ENCODE peak calls at places on chromosome 19, in four cellular contexts. O is fibroblast of villous mesenchyme, W is H9, B is tibial artery. S is an unnamed sample.

GRCh38 chr19:1407662-1408299 is 395 bp downstream of the DAZAP1 start:
- DNase-seq in O (no peak), W (no peak), B (peak; percentile 75), S (no peak)

GRCh38 chr19:31838163-31838798 is 489.0 kb upstream of the TSHZ3 start:
- DNase-seq in O (no peak), W (no peak), B (no peak), S (no peak)

GRCh38 chr19:28327905-28328304 is 885.0 kb downstream of the UQCRFS1 start:
- DNase-seq in O (no peak), W (no peak), B (no peak), S (no peak)

GRCh38 chr19:33794578-33795369 is 1.9 kb upstream of the KCTD15 start:
- DNase-seq in O (peak; percentile 12), W (peak; percentile 60), B (no peak), S (no peak)

GRCh38 chr19:32652893-32653625 is 21.9 kb downstream of the ANKRD27 start:
- DNase-seq in O (peak; percentile 53), W (no peak), B (no peak), S (no peak)

GRCh38 chr19:38979867-38980266 is 4.3 kb upstream of the FBXO17 start:
- DNase-seq in O (no peak), W (no peak), B (no peak), S (no peak)

GRCh38 chr19:1247747-1248453 is 483 bp upstream of the MIDN start:
- DNase-seq in O (peak; percentile 83), W (peak; percentile 75), B (peak; percentile 91), S (no peak)

GRCh38 chr19:638901-639250 is 803 bp upstream of the FGF22 start:
- DNase-seq in O (no peak), W (no peak), B (no peak), S (no peak)

GRCh38 chr19:38583219-38583984 is 34.4 kb downstream of the MAP4K1 start:
- DNase-seq in O (no peak), W (no peak), B (no peak), S (no peak)

GRCh38 chr19:54376610-54377009 is 11.9 kb upstream of the LAIR1 start:
- DNase-seq in O (no peak), W (no peak), B (no peak), S (no peak)

GRCh38 chr19:34712606-34713261 is 21.3 kb upstream of the ZNF181 start:
- DNase-seq in O (peak; percentile 89), W (peak; percentile 61), B (no peak), S (peak; percentile 28)

GRCh38 chr19:46076951-46077814 is 36.4 kb upstream of the IGFL4 start:
- DNase-seq in O (peak; percentile 80), W (peak; percentile 89), B (no peak), S (peak; percentile 82)

GRCh38 chr19:5128251-5128931 is 159.5 kb downstream of the KDM4B start:
- DNase-seq in O (peak; percentile 85), W (no peak), B (peak; percentile 86), S (peak; percentile 43)

GRCh38 chr19:32676186-32676894 is 692 bp downstream of the RGS9BP start:
- DNase-seq in O (no peak), W (peak; percentile 50), B (no peak), S (no peak)

GRCh38 chr19:46299695-46300094 is 2.9 kb downstream of the HIF3A start:
- DNase-seq in O (peak; percentile 17), W (no peak), B (no peak), S (no peak)

GRCh38 chr19:56321981-56322558 is 7.4 kb upstream of the ZSCAN5A start:
- DNase-seq in O (no peak), W (no peak), B (no peak), S (no peak)

GRCh38 chr19:48999481-49000325 is 6.0 kb downstream of the RUVBL2 start:
- DNase-seq in O (peak; percentile 60), W (peak; percentile 90), B (no peak), S (peak; percentile 75)

GRCh38 chr19:52343548-52343947 is 7.5 kb downstream of the ZNF610 start:
- DNase-seq in O (peak; percentile 15), W (peak; percentile 85), B (peak; percentile 65), S (peak; percentile 57)

GRCh38 chr19:39060130-39060529 is 24.0 kb upstream of the ACP7 start:
- DNase-seq in O (no peak), W (no peak), B (no peak), S (no peak)

GRCh38 chr19:40611900-40612698 is 10.9 kb downstream of the LTBP4 start:
- DNase-seq in O (no peak), W (no peak), B (no peak), S (no peak)

GRCh38 chr19:4518345-4519171 is at the start of gene PLIN4:
- DNase-seq in O (peak; percentile 28), W (peak; percentile 68), B (no peak), S (no peak)

GRCh38 chr19:29259153-29259552 is 46.2 kb upstream of the UQCRFS1 start:
- DNase-seq in O (no peak), W (peak; percentile 39), B (no peak), S (no peak)

GRCh38 chr19:2011169-2011568 is 4.3 kb downstream of the BTBD2 start:
- DNase-seq in O (no peak), W (no peak), B (no peak), S (no peak)

GRCh38 chr19:30162718-30163117 is 209.5 kb upstream of the ZNF536 start:
- DNase-seq in O (no peak), W (no peak), B (no peak), S (no peak)

GRCh38 chr19:54551950-54552912 is 21.4 kb upstream of the LILRA2 start:
- DNase-seq in O (no peak), W (no peak), B (no peak), S (no peak)

GRCh38 chr19:2039082-2039958 is 11.7 kb downstream of the MKNK2 start:
- DNase-seq in O (no peak), W (peak; percentile 32), B (no peak), S (no peak)

GRCh38 chr19:46546194-46546896 is 50.7 kb upstream of the PNMA8B start:
- DNase-seq in O (peak; percentile 37), W (peak; percentile 78), B (no peak), S (no peak)

GRCh38 chr19:42229855-42230331 is 9.8 kb downstream of the ZNF526 start:
- DNase-seq in O (peak; percentile 38), W (no peak), B (no peak), S (no peak)

GRCh38 chr19:44582581-44583265 is 30.6 kb upstream of the IGSF23 start:
- DNase-seq in O (peak; percentile 29), W (peak; percentile 79), B (no peak), S (peak; percentile 34)

GRCh38 chr19:40367577-40368434 is 19.3 kb downstream of the PLD3 start:
- DNase-seq in O (no peak), W (no peak), B (peak; percentile 62), S (no peak)

GRCh38 chr19:27828781-27829275 is 1384.1 kb downstream of the UQCRFS1 start:
- DNase-seq in O (no peak), W (no peak), B (no peak), S (no peak)

GRCh38 chr19:38264486-38265212 is at the start of gene SPINT2:
- DNase-seq in O (no peak), W (peak; percentile 93), B (no peak), S (peak; percentile 47)

GRCh38 chr19:3656747-3657394 is 30.3 kb upstream of the CACTIN start:
- DNase-seq in O (no peak), W (no peak), B (no peak), S (no peak)

DNA sequence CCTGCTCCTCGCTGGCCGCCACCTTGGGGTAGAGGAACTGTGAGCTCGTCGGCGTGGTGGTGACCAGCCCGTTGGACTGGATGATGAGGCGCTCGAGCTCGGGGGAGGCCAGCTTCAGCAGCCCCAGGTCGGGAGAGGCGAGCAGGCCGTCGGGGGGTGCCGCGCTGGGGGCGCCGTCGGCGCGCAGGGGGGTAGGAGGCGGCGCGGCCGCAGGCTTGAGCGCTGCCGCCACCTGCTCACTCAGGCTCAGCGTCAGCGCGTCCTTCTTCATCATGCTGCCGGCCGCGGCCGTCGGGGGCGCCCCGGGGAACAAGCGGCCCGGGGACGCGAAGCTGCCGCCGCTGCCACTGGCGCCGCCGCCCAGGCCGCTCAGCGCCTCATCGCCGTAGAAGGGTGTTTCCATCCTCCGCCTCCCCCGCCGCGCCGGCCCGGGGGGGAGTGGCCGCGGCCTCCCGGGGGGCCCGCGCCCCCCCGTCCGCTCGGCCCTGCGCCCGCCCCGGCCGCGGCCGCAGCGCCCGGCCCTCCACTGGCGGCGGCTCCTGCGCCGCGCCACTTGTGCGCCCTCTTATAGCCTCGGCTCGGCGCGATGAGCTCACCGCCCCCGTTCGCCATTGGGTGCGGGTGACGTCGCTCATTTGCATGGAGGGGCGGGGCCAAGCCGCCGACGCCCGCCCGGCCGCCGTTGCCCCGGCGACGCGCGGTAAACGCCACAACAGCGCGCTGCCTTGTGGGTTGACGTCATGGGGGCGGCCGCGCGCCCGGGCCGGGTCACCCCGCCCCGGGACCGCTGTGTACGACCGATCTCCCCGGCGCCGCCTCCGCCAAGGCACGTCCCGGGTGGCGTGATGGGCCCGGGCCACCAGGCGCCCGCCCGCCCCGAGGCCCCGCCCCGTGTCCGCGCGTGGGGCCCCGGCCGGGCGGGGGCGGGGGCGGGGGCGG is at the start of gene JUND:
- DNase-seq in O (peak; percentile 99), W (peak; percentile 97), B (peak; percentile 99), S (peak; percentile 91)
- TF ChIP-seq CTCF in O (no peak), W (peak; percentile 19), B (no peak), S (no peak)

GRCh38 chr19:17739121-17739875 is 12.0 kb upstream of the FCHO1 start:
- DNase-seq in O (peak; percentile 36), W (no peak), B (no peak), S (no peak)

GRCh38 chr19:17741456-17741855 is 9.8 kb upstream of the FCHO1 start:
- DNase-seq in O (no peak), W (no peak), B (no peak), S (no peak)

GRCh38 chr19:17748884-17749638 is 2.2 kb upstream of the FCHO1 start:
- DNase-seq in O (no peak), W (no peak), B (no peak), S (no peak)

GRCh38 chr19:17747205-17748098 is 3.8 kb upstream of the FCHO1 start:
- DNase-seq in O (peak; percentile 94), W (peak; percentile 95), B (peak; percentile 93), S (peak; percentile 88)

DNA sequence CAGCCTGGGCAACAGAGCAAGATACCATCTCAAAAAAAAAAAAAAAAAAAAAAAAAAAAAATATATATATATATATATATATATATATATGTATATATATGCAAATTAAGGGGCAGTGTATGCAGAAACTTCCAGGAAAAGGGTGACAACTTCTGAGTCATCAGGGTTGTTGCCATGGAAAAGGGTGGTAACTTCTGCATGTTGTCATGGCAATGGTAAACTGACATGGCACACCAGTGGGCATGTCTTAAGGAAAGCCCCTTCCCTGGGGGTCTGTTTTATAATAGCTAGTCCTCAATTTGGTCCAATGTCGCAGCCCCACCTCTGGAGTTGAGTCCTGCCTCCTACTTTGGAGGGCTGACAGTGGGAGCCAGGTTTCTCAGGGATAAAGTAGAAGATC is 7.4 kb upstream of the FCHO1 start:
- DNase-seq in O (peak; percentile 38), W (no peak), B (no peak), S (no peak)
- TF ChIP-seq CTCF in O (no peak), W (no peak), B (no peak), S (no peak)

GRCh38 chr19:7516878-7517277 is 975 bp downstream of the ZNF358 start:
- DNase-seq in O (no peak), W (no peak), B (no peak), S (no peak)
- TF ChIP-seq CTCF in O (no peak), W (no peak), B (no peak), S (no peak)

GRCh38 chr19:35786299-35787160 is 11.2 kb downstream of the ARHGAP33 start:
- DNase-seq in O (no peak), W (no peak), B (no peak), S (no peak)

GRCh38 chr19:35787227-35787799 is 11.9 kb downstream of the ARHGAP33 start:
- DNase-seq in O (no peak), W (no peak), B (no peak), S (no peak)

GRCh38 chr19:35784401-35785086 is 9.2 kb downstream of the ARHGAP33 start:
- DNase-seq in O (no peak), W (peak; percentile 97), B (no peak), S (no peak)

GRCh38 chr19:35783469-35784400 is 8.4 kb downstream of the ARHGAP33 start:
- DNase-seq in O (no peak), W (peak; percentile 76), B (no peak), S (no peak)

GRCh38 chr19:35785087-35785627 is 9.8 kb downstream of the ARHGAP33 start:
- DNase-seq in O (no peak), W (no peak), B (no peak), S (no peak)
- TF ChIP-seq CTCF in O (no peak), W (peak; percentile 53), B (no peak), S (no peak)